ENCODE peak calls at places on chromosomes 3 and 15, in seven cellular contexts. One of them, this sample, is unnamed.
A peak's percentile ranks its signal among the peaks of the same experiment; 100 is the strongest.

GRCh38 chr15:36356978-36357582 is 222.3 kb upstream of the CDIN1 start:
- DNase-seq in neural progenitor cell: no peak
- DNase-seq in lung: no peak
- DNase-seq in upper lobe of right lung: no peak
- DNase-seq in substantia nigra: no peak
- DNase-seq in GM23248: peak; percentile 84
- DNase-seq in sigmoid colon: no peak
- DNase-seq in this sample: no peak

GRCh38 chr3:32797776-32798175 is 20.0 kb upstream of the TRIM71 start:
- DNase-seq in substantia nigra: no peak
- DNase-seq in lung: no peak
- DNase-seq in sigmoid colon: no peak
- DNase-seq in upper lobe of right lung: no peak
- DNase-seq in GM23248: peak; percentile 44
- DNase-seq in neural progenitor cell: no peak
- DNase-seq in this sample: no peak

GRCh38 chr15:84929795-84930371 is 45.4 kb downstream of the SLC28A1 start:
- DNase-seq in substantia nigra: no peak
- DNase-seq in neural progenitor cell: no peak
- DNase-seq in sigmoid colon: no peak
- DNase-seq in GM23248: peak; percentile 69
- DNase-seq in lung: no peak
- DNase-seq in upper lobe of right lung: no peak
- DNase-seq in this sample: no peak

GRCh38 chr15:81511160-81511559 is 137.1 kb upstream of the TMC3 start:
- DNase-seq in sigmoid colon: no peak
- DNase-seq in upper lobe of right lung: no peak
- DNase-seq in lung: no peak
- DNase-seq in neural progenitor cell: no peak
- DNase-seq in GM23248: peak; percentile 72
- DNase-seq in substantia nigra: no peak
- DNase-seq in this sample: no peak

GRCh38 chr3:140223631-140224030 is 288.6 kb downstream of the CLSTN2 start:
- DNase-seq in upper lobe of right lung: no peak
- DNase-seq in substantia nigra: no peak
- DNase-seq in lung: no peak
- DNase-seq in sigmoid colon: no peak
- DNase-seq in neural progenitor cell: no peak
- DNase-seq in GM23248: peak; percentile 13
- DNase-seq in this sample: no peak

GRCh38 chr15:35078221-35078915 is 6.7 kb downstream of the NANOGP8 start:
- DNase-seq in sigmoid colon: no peak
- DNase-seq in lung: no peak
- DNase-seq in substantia nigra: no peak
- DNase-seq in GM23248: peak; percentile 72
- DNase-seq in neural progenitor cell: peak; percentile 70
- DNase-seq in upper lobe of right lung: no peak
- DNase-seq in this sample: peak; percentile 42

GRCh38 chr3:141311496-141312358 is 56.6 kb upstream of the ZBTB38 start:
- DNase-seq in sigmoid colon: peak; percentile 99
- DNase-seq in neural progenitor cell: peak; percentile 98
- DNase-seq in substantia nigra: peak; percentile 92
- DNase-seq in lung: peak; percentile 99
- DNase-seq in GM23248: peak; percentile 98
- DNase-seq in upper lobe of right lung: peak; percentile 98
- DNase-seq in this sample: peak; percentile 99

GRCh38 chr15:88382482-88382983 is 84.7 kb downstream of the MRPL46 start:
- DNase-seq in lung: no peak
- DNase-seq in neural progenitor cell: no peak
- DNase-seq in substantia nigra: no peak
- DNase-seq in sigmoid colon: no peak
- DNase-seq in upper lobe of right lung: no peak
- DNase-seq in GM23248: peak; percentile 60
- DNase-seq in this sample: no peak

GRCh38 chr15:31228980-31229826 is 97.4 kb upstream of the KLF13 start:
- DNase-seq in sigmoid colon: no peak
- DNase-seq in substantia nigra: no peak
- DNase-seq in neural progenitor cell: peak; percentile 42
- DNase-seq in GM23248: peak; percentile 22
- DNase-seq in lung: peak; percentile 51
- DNase-seq in upper lobe of right lung: peak; percentile 81
- DNase-seq in this sample: no peak

GRCh38 chr3:14879161-14879888 is 60.6 kb downstream of the FGD5 start:
- DNase-seq in neural progenitor cell: no peak
- DNase-seq in substantia nigra: no peak
- DNase-seq in GM23248: no peak
- DNase-seq in upper lobe of right lung: no peak
- DNase-seq in lung: no peak
- DNase-seq in sigmoid colon: peak; percentile 67
- DNase-seq in this sample: no peak

GRCh38 chr15:35092311-35092710 is 7.2 kb upstream of the NANOGP8 start:
- DNase-seq in neural progenitor cell: no peak
- DNase-seq in upper lobe of right lung: no peak
- DNase-seq in substantia nigra: no peak
- DNase-seq in lung: no peak
- DNase-seq in sigmoid colon: no peak
- DNase-seq in GM23248: no peak
- DNase-seq in this sample: no peak

GRCh38 chr3:128824132-128824850 is 55.1 kb upstream of the ACAD9 start:
- DNase-seq in lung: no peak
- DNase-seq in sigmoid colon: no peak
- DNase-seq in GM23248: no peak
- DNase-seq in neural progenitor cell: no peak
- DNase-seq in upper lobe of right lung: no peak
- DNase-seq in substantia nigra: no peak
- DNase-seq in this sample: no peak

GRCh38 chr3:59981377-59981776 is 931.6 kb upstream of the CFAP20DC start:
- DNase-seq in upper lobe of right lung: no peak
- DNase-seq in lung: no peak
- DNase-seq in GM23248: no peak
- DNase-seq in substantia nigra: no peak
- DNase-seq in neural progenitor cell: no peak
- DNase-seq in sigmoid colon: no peak
- DNase-seq in this sample: no peak

GRCh38 chr15:58279106-58279505 is 140.9 kb downstream of the AQP9 start:
- DNase-seq in substantia nigra: no peak
- DNase-seq in upper lobe of right lung: no peak
- DNase-seq in GM23248: no peak
- DNase-seq in lung: no peak
- DNase-seq in sigmoid colon: no peak
- DNase-seq in neural progenitor cell: no peak
- DNase-seq in this sample: no peak

DNA sequence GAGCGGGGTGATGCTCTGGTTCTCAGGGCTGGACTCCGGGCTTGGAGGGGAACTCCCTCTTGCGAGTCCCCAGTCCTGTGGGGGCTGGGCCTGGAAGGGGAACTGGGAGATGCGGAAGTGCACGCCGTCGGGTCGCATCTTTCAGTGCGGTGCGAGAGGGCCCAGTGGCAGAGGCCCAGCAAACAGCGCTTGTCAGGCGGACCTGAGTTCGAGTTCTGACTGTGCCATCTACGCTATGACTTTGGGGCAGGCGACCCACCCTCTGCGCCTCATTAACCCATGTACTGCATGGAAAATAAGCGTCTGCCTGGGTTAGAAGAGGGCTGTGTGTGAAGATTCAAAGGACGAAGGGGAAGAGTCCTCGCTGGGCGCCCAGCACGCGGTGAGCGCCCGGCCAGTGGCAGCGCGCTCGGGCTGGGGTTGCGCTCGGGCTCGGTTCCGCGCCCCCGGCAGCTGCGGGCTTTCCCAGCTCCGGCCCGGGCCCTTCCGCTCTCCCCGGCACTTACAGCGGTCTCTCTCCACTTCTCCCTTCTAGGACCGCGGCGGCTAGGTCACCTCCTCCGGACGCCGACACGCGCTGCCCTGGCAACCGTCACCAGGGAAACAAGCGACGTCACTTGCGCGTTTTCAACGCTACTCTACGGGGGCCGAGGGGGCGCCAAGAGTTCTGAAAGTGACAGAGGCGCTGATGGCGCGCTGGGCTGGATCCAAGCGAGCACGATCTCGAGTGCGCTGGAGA is at the start of gene CCDC13:
- DNase-seq in neural progenitor cell: peak; percentile 97
- DNase-seq in GM23248: peak; percentile 94
- DNase-seq in lung: peak; percentile 96
- DNase-seq in substantia nigra: peak; percentile 92
- DNase-seq in upper lobe of right lung: peak; percentile 98
- DNase-seq in sigmoid colon: peak; percentile 97
- DNase-seq in this sample: peak; percentile 92
- H3K27ac ChIP-seq in neural progenitor cell: no peak within 1 kb of the TSS
- H3K27ac ChIP-seq in GM23248: peak within 1 kb of the TSS; percentile 24
- H3K27ac ChIP-seq in lung: peak within 1 kb of the TSS; percentile 47
- H3K27ac ChIP-seq in substantia nigra: peak within 1 kb of the TSS; percentile 38
- H3K27ac ChIP-seq in upper lobe of right lung: peak within 1 kb of the TSS; percentile 79
- H3K27ac ChIP-seq in sigmoid colon: peak within 1 kb of the TSS; percentile 80
- H3K27ac ChIP-seq in this sample: peak within 1 kb of the TSS; percentile 12

GRCh38 chr3:119635719-119636118 is 24.7 kb downstream of the POPDC2 start:
- DNase-seq in substantia nigra: no peak
- DNase-seq in sigmoid colon: no peak
- DNase-seq in GM23248: peak; percentile 39
- DNase-seq in upper lobe of right lung: no peak
- DNase-seq in lung: no peak
- DNase-seq in neural progenitor cell: no peak
- DNase-seq in this sample: no peak

GRCh38 chr3:119636891-119637611 is 23.3 kb downstream of the POPDC2 start:
- DNase-seq in substantia nigra: no peak
- DNase-seq in GM23248: no peak
- DNase-seq in neural progenitor cell: no peak
- DNase-seq in lung: no peak
- DNase-seq in sigmoid colon: no peak
- DNase-seq in upper lobe of right lung: no peak
- DNase-seq in this sample: no peak

GRCh38 chr3:119637679-119638525 is 22.5 kb downstream of the POPDC2 start:
- DNase-seq in substantia nigra: no peak
- DNase-seq in GM23248: peak; percentile 91
- DNase-seq in lung: no peak
- DNase-seq in upper lobe of right lung: no peak
- DNase-seq in neural progenitor cell: no peak
- DNase-seq in sigmoid colon: no peak
- DNase-seq in this sample: no peak

GRCh38 chr3:119632829-119633228 is 27.6 kb downstream of the POPDC2 start:
- DNase-seq in substantia nigra: no peak
- DNase-seq in lung: no peak
- DNase-seq in neural progenitor cell: no peak
- DNase-seq in sigmoid colon: no peak
- DNase-seq in GM23248: no peak
- DNase-seq in upper lobe of right lung: no peak
- DNase-seq in this sample: no peak

DNA sequence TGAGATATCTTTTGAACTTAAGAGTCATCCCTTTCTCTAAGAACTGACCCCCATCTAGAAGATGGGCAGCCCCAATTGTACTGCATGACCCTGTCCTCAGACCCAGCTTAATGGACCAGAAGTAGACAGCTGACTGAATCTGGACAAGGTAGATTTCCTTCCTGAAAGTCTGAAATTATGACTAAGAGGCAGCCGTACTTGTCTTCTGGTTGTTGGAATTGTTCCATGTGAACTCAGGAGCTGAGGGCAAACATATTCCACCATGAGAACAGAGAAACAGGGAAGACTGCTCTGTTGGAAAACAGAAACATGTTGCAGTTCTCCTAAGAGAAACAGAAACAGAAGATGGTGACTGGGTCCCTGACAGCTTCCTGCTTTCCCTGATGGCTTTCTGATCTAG is 24.2 kb downstream of the POPDC2 start:
- DNase-seq in sigmoid colon: no peak
- DNase-seq in upper lobe of right lung: no peak
- DNase-seq in neural progenitor cell: no peak
- DNase-seq in lung: no peak
- DNase-seq in GM23248: peak; percentile 46
- DNase-seq in substantia nigra: no peak
- DNase-seq in this sample: no peak
- H3K27ac ChIP-seq in sigmoid colon: peak overlapping the region; percentile 73
- H3K27ac ChIP-seq in upper lobe of right lung: peak overlapping the region; percentile 86
- H3K27ac ChIP-seq in neural progenitor cell: no peak overlapping the region
- H3K27ac ChIP-seq in lung: peak overlapping the region; percentile 73
- H3K27ac ChIP-seq in GM23248: peak overlapping the region; percentile 95
- H3K27ac ChIP-seq in substantia nigra: no peak overlapping the region
- H3K27ac ChIP-seq in this sample: no peak overlapping the region

GRCh38 chr3:132593950-132594328 is 3.1 kb upstream of the ACKR4 start:
- DNase-seq in lung: no peak
- DNase-seq in neural progenitor cell: no peak
- DNase-seq in GM23248: peak; percentile 88
- DNase-seq in upper lobe of right lung: no peak
- DNase-seq in sigmoid colon: no peak
- DNase-seq in substantia nigra: no peak
- DNase-seq in this sample: no peak

GRCh38 chr3:132593241-132593949 is 3.7 kb upstream of the ACKR4 start:
- DNase-seq in neural progenitor cell: no peak
- DNase-seq in substantia nigra: no peak
- DNase-seq in GM23248: peak; percentile 56
- DNase-seq in sigmoid colon: no peak
- DNase-seq in upper lobe of right lung: no peak
- DNase-seq in lung: no peak
- DNase-seq in this sample: no peak

GRCh38 chr3:132596326-132596725 is 744 bp upstream of the ACKR4 start:
- DNase-seq in substantia nigra: no peak
- DNase-seq in neural progenitor cell: no peak
- DNase-seq in GM23248: no peak
- DNase-seq in upper lobe of right lung: no peak
- DNase-seq in lung: no peak
- DNase-seq in sigmoid colon: no peak
- DNase-seq in this sample: no peak

GRCh38 chr3:132596816-132597433 is at the start of gene ACKR4:
- DNase-seq in substantia nigra: no peak
- DNase-seq in upper lobe of right lung: no peak
- DNase-seq in sigmoid colon: no peak
- DNase-seq in GM23248: peak; percentile 60
- DNase-seq in lung: no peak
- DNase-seq in neural progenitor cell: no peak
- DNase-seq in this sample: no peak

GRCh38 chr3:132595036-132595435 is 2.0 kb upstream of the ACKR4 start:
- DNase-seq in sigmoid colon: no peak
- DNase-seq in substantia nigra: no peak
- DNase-seq in GM23248: peak; percentile 83
- DNase-seq in upper lobe of right lung: no peak
- DNase-seq in lung: no peak
- DNase-seq in neural progenitor cell: peak; percentile 70
- DNase-seq in this sample: no peak
- H3K27ac ChIP-seq in sigmoid colon: no peak overlapping the region
- H3K27ac ChIP-seq in substantia nigra: no peak overlapping the region
- H3K27ac ChIP-seq in GM23248: peak overlapping the region; percentile 87
- H3K27ac ChIP-seq in upper lobe of right lung: no peak overlapping the region
- H3K27ac ChIP-seq in lung: no peak overlapping the region
- H3K27ac ChIP-seq in neural progenitor cell: peak overlapping the region; percentile 16
- H3K27ac ChIP-seq in this sample: no peak overlapping the region

DNA sequence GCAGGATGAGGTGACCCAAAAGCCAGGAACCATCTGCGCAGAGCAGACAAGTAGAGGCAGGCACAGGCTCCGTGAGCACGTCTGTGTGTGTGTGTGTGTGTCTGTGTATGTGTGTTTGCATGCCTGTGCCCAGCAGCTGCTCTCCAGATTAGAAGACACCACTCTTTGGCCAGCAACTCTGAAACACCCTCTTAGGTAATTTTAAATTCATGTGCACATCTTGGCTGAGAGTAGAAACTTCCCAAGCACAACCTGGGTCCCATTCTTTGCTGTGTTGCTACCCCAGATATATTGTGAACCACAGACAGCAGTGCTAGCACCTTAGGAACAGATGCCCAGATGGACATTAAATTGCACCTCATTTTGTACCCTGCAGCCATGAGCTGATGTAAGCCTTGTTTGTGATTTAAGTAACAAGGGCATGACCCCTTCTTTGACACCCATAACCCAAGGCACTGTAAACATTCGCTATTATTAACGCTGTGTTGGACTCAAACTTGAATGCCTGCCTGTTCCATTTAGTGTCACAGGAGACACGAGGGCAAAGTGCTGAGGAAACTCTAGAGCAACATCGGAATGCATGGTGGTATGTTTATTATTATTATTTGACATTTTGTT is at the start of gene FILIP1L:
- DNase-seq in GM23248: no peak
- DNase-seq in upper lobe of right lung: no peak
- DNase-seq in lung: no peak
- DNase-seq in substantia nigra: no peak
- DNase-seq in neural progenitor cell: no peak
- DNase-seq in sigmoid colon: no peak
- DNase-seq in this sample: no peak
- H3K27ac ChIP-seq in GM23248: no peak within 1 kb of the TSS
- H3K27ac ChIP-seq in upper lobe of right lung: no peak within 1 kb of the TSS
- H3K27ac ChIP-seq in lung: no peak within 1 kb of the TSS
- H3K27ac ChIP-seq in substantia nigra: no peak within 1 kb of the TSS
- H3K27ac ChIP-seq in neural progenitor cell: no peak within 1 kb of the TSS
- H3K27ac ChIP-seq in sigmoid colon: no peak within 1 kb of the TSS
- H3K27ac ChIP-seq in this sample: no peak within 1 kb of the TSS

This sample was measured in WERI-Rb-1.